ENCODE peak calls at places on chromosomes 7 and 10, in ten cellular contexts. V is IMR-90, Z is K562, D is hepatocyte, K is ovary, J is astrocyte of the spinal cord, W is brain microvascular endothelial cell, G is thoracic aorta, A is cardiac muscle cell, U is cardiac fibroblast. C is an unnamed sample.
A peak's percentile ranks its signal among the peaks of the same experiment; 100 is the strongest.

GRCh38 chr7:95440394-95441038 is 5.7 kb upstream of the PON2 start:
- DNase-seq in V (no peak), Z (no peak), D (peak; percentile 40), K (no peak), J (no peak), W (no peak), G (no peak), A (no peak), U (no peak), C (no peak)

GRCh38 chr7:99551329-99551728 is 585 bp downstream of the FAM200A start:
- DNase-seq in V (peak; percentile 15), Z (no peak), D (peak; percentile 11), K (no peak), J (peak; percentile 15), W (no peak), G (no peak), A (peak; percentile 22), U (no peak), C (peak; percentile 27)

GRCh38 chr10:33781666-33782395 is 447.4 kb upstream of the NRP1 start:
- DNase-seq in V (no peak), Z (no peak), D (no peak), K (no peak), J (no peak), W (no peak), G (no peak), A (peak; percentile 27), U (no peak), C (no peak)

GRCh38 chr10:103800789-103801540 is 54.4 kb downstream of the SH3PXD2A start:
- DNase-seq in V (peak; percentile 82), Z (no peak), D (no peak), K (no peak), J (no peak), W (no peak), G (no peak), A (no peak), U (no peak), C (no peak)

GRCh38 chr10:123544986-123545385 is 121.2 kb upstream of the GPR26 start:
- DNase-seq in V (no peak), Z (no peak), D (no peak), K (no peak), J (no peak), W (no peak), G (no peak), A (no peak), U (no peak), C (no peak)

GRCh38 chr7:44244282-44244681 is 43.5 kb downstream of the YKT6 start:
- DNase-seq in V (no peak), Z (peak; percentile 59), D (no peak), K (no peak), J (no peak), W (no peak), G (no peak), A (peak; percentile 25), U (peak; percentile 13), C (peak; percentile 20)

GRCh38 chr7:19122018-19122588 is 4.7 kb upstream of the TWIST1 start:
- DNase-seq in V (peak; percentile 72), Z (no peak), D (no peak), K (no peak), J (peak; percentile 76), W (peak; percentile 47), G (no peak), A (peak; percentile 77), U (peak; percentile 85), C (peak; percentile 90)

GRCh38 chr10:115171392-115171960 is 78.3 kb downstream of the ATRNL1 start:
- DNase-seq in V (no peak), Z (peak; percentile 0), D (peak; percentile 11), K (no peak), J (peak; percentile 22), W (no peak), G (no peak), A (peak; percentile 15), U (peak; percentile 23), C (peak; percentile 19)

GRCh38 chr7:2223321-2223720 is 9.4 kb downstream of the MAD1L1 start:
- DNase-seq in V (no peak), Z (no peak), D (no peak), K (no peak), J (no peak), W (no peak), G (no peak), A (no peak), U (no peak), C (no peak)

GRCh38 chr10:73653701-73654100 is 2.1 kb downstream of the SYNPO2L start:
- DNase-seq in V (peak; percentile 60), Z (peak; percentile 81), D (no peak), K (no peak), J (peak; percentile 26), W (peak; percentile 34), G (no peak), A (peak; percentile 41), U (no peak), C (peak; percentile 87)

GRCh38 chr7:82429408-82429807 is 14.2 kb downstream of the CACNA2D1 start:
- DNase-seq in V (no peak), Z (no peak), D (no peak), K (no peak), J (no peak), W (peak; percentile 10), G (no peak), A (no peak), U (peak; percentile 16), C (no peak)

GRCh38 chr10:109933984-109934565 is 10.8 kb upstream of the XPNPEP1 start:
- DNase-seq in V (peak; percentile 52), Z (no peak), D (no peak), K (no peak), J (peak; percentile 8), W (no peak), G (no peak), A (no peak), U (no peak), C (peak; percentile 63)

GRCh38 chr7:50400114-50400513 is 50.0 kb downstream of the FIGNL1 start:
- DNase-seq in V (no peak), Z (no peak), D (no peak), K (no peak), J (no peak), W (no peak), G (no peak), A (no peak), U (no peak), C (no peak)

GRCh38 chr10:4234661-4235060 is 449.7 kb upstream of the KLF6 start:
- DNase-seq in V (peak; percentile 21), Z (peak; percentile 22), D (no peak), K (no peak), J (no peak), W (no peak), G (no peak), A (peak; percentile 68), U (peak; percentile 78), C (peak; percentile 83)

GRCh38 chr7:106841896-106842390 is 23.1 kb upstream of the PIK3CG start:
- DNase-seq in V (no peak), Z (no peak), D (no peak), K (no peak), J (no peak), W (no peak), G (no peak), A (no peak), U (no peak), C (no peak)

GRCh38 chr7:36132025-36132424 is 21.0 kb upstream of the EEPD1 start:
- DNase-seq in V (no peak), Z (no peak), D (no peak), K (no peak), J (no peak), W (no peak), G (no peak), A (no peak), U (no peak), C (no peak)
- TF ChIP-seq CTCF in V (no peak), Z (peak; percentile 52), D (no peak), K (no peak), J (no peak), W (no peak), G (no peak), A (no peak), U (no peak), C (peak; percentile 8)

GRCh38 chr7:101200862-101201599 is at the start of gene MOGAT3:
- DNase-seq in V (no peak), Z (peak; percentile 69), D (peak; percentile 81), K (no peak), J (no peak), W (no peak), G (no peak), A (no peak), U (no peak), C (no peak)
- H3K4me3 ChIP-seq in V (no peak within 1 kb of the TSS), Z (no peak within 1 kb of the TSS), D (no peak within 1 kb of the TSS), K (no peak within 1 kb of the TSS), J (no peak within 1 kb of the TSS), W (no peak within 1 kb of the TSS), G (peak within 1 kb of the TSS; percentile 51), A (no peak within 1 kb of the TSS), U (no peak within 1 kb of the TSS), C (peak within 1 kb of the TSS; percentile 14)

GRCh38 chr7:130274983-130275649 is 8.5 kb downstream of the CPA2 start:
- DNase-seq in V (no peak), Z (no peak), D (no peak), K (no peak), J (no peak), W (no peak), G (no peak), A (no peak), U (no peak), C (no peak)

GRCh38 chr7:130272456-130273080 is 5.9 kb downstream of the CPA2 start:
- DNase-seq in V (no peak), Z (no peak), D (no peak), K (peak; percentile 36), J (no peak), W (no peak), G (no peak), A (no peak), U (no peak), C (peak; percentile 46)

GRCh38 chr7:130275826-130276291 is 9.2 kb downstream of the CPA2 start:
- DNase-seq in V (no peak), Z (no peak), D (no peak), K (no peak), J (no peak), W (no peak), G (no peak), A (no peak), U (no peak), C (no peak)

GRCh38 chr7:130273081-130273699 is 6.5 kb downstream of the CPA2 start:
- DNase-seq in V (peak; percentile 48), Z (peak; percentile 31), D (peak; percentile 87), K (peak; percentile 64), J (peak; percentile 88), W (no peak), G (no peak), A (peak; percentile 73), U (no peak), C (peak; percentile 86)

DNA sequence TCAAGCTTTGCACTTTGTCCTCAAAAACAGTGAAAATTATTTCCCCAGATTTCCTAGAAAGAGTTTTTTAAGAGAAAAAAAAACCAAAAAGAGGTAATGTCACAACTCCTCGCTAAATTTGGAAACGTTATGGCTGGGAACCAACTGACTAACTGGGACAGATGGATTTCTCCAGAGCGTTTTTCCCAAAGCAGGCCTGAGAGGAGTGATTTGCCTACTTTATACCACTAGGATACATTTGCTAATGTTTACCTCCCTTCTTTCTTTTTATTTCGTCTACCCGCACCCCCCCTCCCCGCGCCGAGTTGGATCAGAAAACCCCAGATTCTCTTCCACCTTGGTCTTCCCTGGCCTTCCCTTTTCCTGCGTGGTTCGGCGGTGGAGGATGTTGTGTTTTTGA is 7.2 kb downstream of the CPA2 start:
- DNase-seq in V (peak; percentile 68), Z (no peak), D (peak; percentile 54), K (peak; percentile 26), J (peak; percentile 47), W (no peak), G (no peak), A (peak; percentile 88), U (peak; percentile 59), C (no peak)
- TF ChIP-seq CTCF in V (no peak), Z (no peak), D (peak; percentile 9), K (peak; percentile 13), J (no peak), W (no peak), G (peak; percentile 35), A (peak; percentile 14), U (peak; percentile 7), C (peak; percentile 18)

GRCh38 chr10:17115683-17116082 is 13.9 kb downstream of the CUBN start:
- DNase-seq in V (peak; percentile 51), Z (peak; percentile 43), D (peak; percentile 51), K (no peak), J (no peak), W (peak; percentile 44), G (no peak), A (peak; percentile 27), U (peak; percentile 49), C (peak; percentile 53)
- H3K4me3 ChIP-seq in V (no peak overlapping the region), Z (no peak overlapping the region), D (no peak overlapping the region), K (no peak overlapping the region), J (no peak overlapping the region), W (no peak overlapping the region), G (no peak overlapping the region), A (no peak overlapping the region), U (no peak overlapping the region), C (no peak overlapping the region)